ENCODE peak calls at places on chromosomes 7 and 10, in eight cellular contexts. G is uterus, B is ovary, H is body of pancreas, O is esophagus muscularis mucosa, L is transverse colon, M is sigmoid colon, S is esophagus squamous epithelium. R is an unnamed sample.

GRCh38 chr10:65900271-65900670 is 1025.6 kb upstream of the LRRTM3 start:
- DNase-seq in H (no peak), M (no peak), B (no peak), G (no peak), O (no peak), L (no peak), S (no peak), R (no peak)

GRCh38 chr7:36016648-36017047 is 136.4 kb upstream of the EEPD1 start:
- DNase-seq in S (no peak), B (no peak), L (no peak), M (no peak), O (no peak), G (no peak), H (no peak), R (no peak)

GRCh38 chr10:52759154-52759553 is 13.4 kb downstream of the MBL2 start:
- DNase-seq in H (no peak), B (no peak), S (no peak), L (no peak), M (no peak), G (no peak), O (peak; percentile 55), R (no peak)

GRCh38 chr7:155234950-155235789 is 62.5 kb upstream of the INSIG1 start:
- DNase-seq in S (no peak), H (peak; percentile 88), G (no peak), B (no peak), M (no peak), O (no peak), L (no peak), R (no peak)

GRCh38 chr7:54940748-54941147 is 78.1 kb upstream of the EGFR start:
- DNase-seq in B (no peak), G (no peak), M (no peak), H (no peak), L (no peak), S (no peak), O (no peak), R (no peak)

GRCh38 chr7:98085674-98086073 is 21.0 kb upstream of the LMTK2 start:
- DNase-seq in L (peak; percentile 55), O (no peak), B (no peak), S (no peak), H (no peak), G (no peak), M (no peak), R (peak; percentile 10)

GRCh38 chr10:126634915-126635314 is 35.6 kb downstream of the C10orf90 start:
- DNase-seq in G (no peak), L (no peak), S (no peak), M (no peak), B (no peak), H (no peak), O (no peak), R (no peak)

GRCh38 chr10:47041401-47042198 is 130.4 kb downstream of the PTPN20 start:
- DNase-seq in L (no peak), H (no peak), M (peak; percentile 21), B (peak; percentile 14), G (no peak), S (no peak), O (no peak), R (no peak)

GRCh38 chr10:95245425-95246055 is 45.3 kb downstream of the PDLIM1 start:
- DNase-seq in S (no peak), G (no peak), H (no peak), L (no peak), B (no peak), O (peak; percentile 72), M (no peak), R (no peak)

GRCh38 chr7:13282377-13282980 is 595.0 kb downstream of the ARL4A start:
- DNase-seq in H (no peak), O (no peak), M (no peak), G (no peak), S (no peak), L (no peak), B (no peak), R (no peak)

GRCh38 chr10:102435529-102436233 is 3.3 kb upstream of the CUEDC2 start:
- DNase-seq in G (no peak), M (no peak), O (no peak), S (no peak), L (no peak), B (peak; percentile 65), H (no peak), R (no peak)
- TF ChIP-seq POLR2A in G (no peak), M (no peak), O (no peak), S (no peak), L (no peak), B (no peak), H (no peak), R (no peak)

GRCh38 chr7:27174077-27175004 is at the start of gene HOXA10:
- DNase-seq in M (peak; percentile 88), O (no peak), S (no peak), H (peak; percentile 6), G (peak; percentile 88), B (peak; percentile 36), L (peak; percentile 63), R (peak; percentile 22)

GRCh38 chr7:27172388-27172774 is 1.7 kb downstream of the HOXA10 start:
- DNase-seq in M (peak; percentile 75), S (no peak), H (peak; percentile 4), G (no peak), B (peak; percentile 28), L (peak; percentile 22), O (no peak), R (no peak)

GRCh38 chr7:27172823-27173411 is 1.2 kb downstream of the HOXA10 start:
- DNase-seq in S (no peak), B (peak; percentile 77), G (peak; percentile 96), H (peak; percentile 16), M (peak; percentile 95), L (peak; percentile 80), O (no peak), R (peak; percentile 20)

GRCh38 chr7:27175005-27175625 is 995 bp upstream of the HOXA10 start:
- DNase-seq in O (no peak), S (no peak), B (peak; percentile 32), H (peak; percentile 5), G (peak; percentile 73), M (peak; percentile 87), L (peak; percentile 85), R (no peak)

DNA sequence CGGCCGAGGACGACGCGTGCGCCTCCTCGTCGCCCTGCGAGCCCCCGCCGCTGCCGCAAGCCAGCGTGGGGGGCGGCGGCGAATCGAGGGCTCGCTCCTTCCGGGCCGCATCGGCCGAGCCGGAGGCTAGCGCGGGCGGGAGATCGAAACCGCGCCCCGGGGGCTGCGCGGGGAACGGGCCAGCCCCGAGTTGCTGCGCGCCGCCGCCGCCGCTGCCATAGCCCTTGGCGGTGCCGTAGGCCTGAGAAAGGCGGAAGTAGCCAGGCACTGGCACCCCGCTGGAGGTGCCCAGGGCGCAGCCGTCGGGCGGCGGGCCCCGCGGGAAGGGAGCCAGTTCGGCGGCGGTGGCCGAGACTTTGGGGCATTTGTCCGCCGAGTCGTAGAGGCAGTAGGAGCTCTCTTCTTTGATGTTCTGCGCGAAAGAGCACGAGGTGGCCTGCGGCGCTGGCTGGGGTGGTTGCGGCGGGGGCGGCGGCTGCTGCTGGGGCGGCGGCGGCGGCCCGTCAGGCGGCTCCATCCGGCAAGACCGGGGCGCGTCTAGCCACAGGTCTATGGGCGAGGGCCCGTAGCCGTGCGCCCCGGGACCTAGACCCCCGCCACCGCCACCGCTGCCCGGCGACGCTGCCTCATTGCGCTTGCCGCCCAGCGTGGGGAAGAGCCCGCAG is 576 bp downstream of the HOXA10 start:
- DNase-seq in S (no peak), H (peak; percentile 39), L (peak; percentile 34), M (peak; percentile 74), G (peak; percentile 28), B (peak; percentile 49), O (no peak), R (peak; percentile 28)
- H3K27me3 ChIP-seq in S (peaks cover 66% of the 10 kb centered on the region), H (peaks cover 87% of the 10 kb centered on the region), L (peaks cover 51% of the 10 kb centered on the region), M (no peaks in the 10 kb centered on the region), G (no peaks in the 10 kb centered on the region), B (peaks cover 19% of the 10 kb centered on the region), O (peaks cover 100% of the 10 kb centered on the region), R (peaks cover 53% of the 10 kb centered on the region)

GRCh38 chr10:73816917-73817729 is 5.7 kb upstream of the NDST2 start:
- DNase-seq in G (no peak), M (no peak), B (no peak), H (no peak), L (no peak), O (no peak), S (no peak), R (no peak)
- H3K27ac ChIP-seq in G (peak overlapping the region; percentile 34), M (peak overlapping the region; percentile 50), B (no peak overlapping the region), H (no peak overlapping the region), L (no peak overlapping the region), O (peak overlapping the region; percentile 56), S (peak overlapping the region; percentile 76), R (peak overlapping the region; percentile 38)

GRCh38 chr10:14954001-14954770 is at the start of gene DCLRE1C:
- DNase-seq in B (peak; percentile 91), M (peak; percentile 95), H (peak; percentile 91), S (peak; percentile 60), L (peak; percentile 96), G (peak; percentile 84), O (peak; percentile 97), R (peak; percentile 93)
- TF ChIP-seq POLR2A in B (no peak), M (no peak), H (peak; percentile 79), S (no peak), L (peak; percentile 87), G (peak; percentile 23), O (no peak), R (no peak)

GRCh38 chr7:27107901-27108381 is 5.5 kb upstream of the HOXA2 start:
- DNase-seq in L (no peak), M (peak; percentile 71), S (no peak), O (no peak), B (no peak), G (no peak), H (no peak), R (no peak)
- H3K27me3 ChIP-seq in L (no peaks in the 10 kb centered on the region), M (no peaks in the 10 kb centered on the region), S (no peaks in the 10 kb centered on the region), O (no peaks in the 10 kb centered on the region), B (peaks cover 3% of the 10 kb centered on the region), G (no peaks in the 10 kb centered on the region), H (peaks cover 42% of the 10 kb centered on the region), R (peaks cover 96% of the 10 kb centered on the region)

DNA sequence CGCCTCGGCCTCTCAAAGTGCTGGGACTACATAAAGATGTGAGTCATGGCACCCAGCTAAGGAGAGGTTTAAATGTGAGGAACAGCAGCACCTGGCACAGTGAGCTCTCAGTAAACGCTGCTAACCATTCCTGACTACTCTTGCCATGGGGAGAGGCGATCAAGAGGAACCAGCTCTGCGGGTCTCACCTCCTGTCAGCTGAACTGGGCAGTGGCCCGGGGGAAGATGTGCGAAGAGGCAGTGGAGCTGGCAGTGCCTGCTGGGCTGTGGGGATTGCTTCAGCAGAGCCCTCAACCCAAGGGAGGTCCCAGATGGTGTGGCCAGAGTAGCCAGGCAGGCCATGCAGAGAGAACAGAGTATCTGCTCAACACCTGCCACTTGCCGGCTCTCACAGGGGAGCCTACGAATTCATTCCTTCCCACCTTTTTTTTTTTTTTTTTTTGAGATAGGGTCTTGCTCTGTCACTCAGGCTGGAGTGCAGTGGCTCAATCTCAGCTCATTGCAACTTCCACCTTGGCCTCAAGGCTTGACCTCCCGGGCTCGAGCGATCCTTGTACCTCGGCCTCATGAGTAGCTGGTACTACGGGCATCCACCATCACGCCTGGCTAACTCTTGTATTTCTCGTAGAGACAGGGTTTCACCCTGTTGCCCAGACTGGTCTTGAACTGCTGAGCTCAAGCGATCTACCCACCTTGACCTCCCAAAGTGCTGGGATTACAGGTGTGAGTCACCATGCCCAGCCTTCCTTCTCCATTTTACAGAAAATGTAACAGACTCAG is 6.8 kb downstream of the POLM start:
- DNase-seq in L (no peak), S (no peak), G (no peak), O (no peak), M (peak; percentile 52), B (peak; percentile 21), H (no peak), R (no peak)
- H3K27ac ChIP-seq in L (no peak overlapping the region), S (peak overlapping the region; percentile 84), G (no peak overlapping the region), O (no peak overlapping the region), M (no peak overlapping the region), B (no peak overlapping the region), H (no peak overlapping the region), R (peak overlapping the region; percentile 84)

R was measured in stomach.